ENCODE peak calls at places on chromosomes 4 and X, in six cellular contexts. O is suprapubic skin, X is A549, I is stomach, N is tibial nerve, K is K562. U is an unnamed sample.

GRCh38 chr4:56940403-56940802 is 32.7 kb downstream of the REST start:
- DNase-seq in K (no peak), O (no peak), I (no peak), X (no peak), N (no peak), U (no peak)

GRCh38 chrX:43581888-43582539 is 74.1 kb upstream of the MAOA start:
- DNase-seq in N (no peak), O (no peak), X (no peak), K (no peak), I (no peak), U (no peak)

GRCh38 chr4:5045099-5045498 is 6.2 kb upstream of the STK32B start:
- DNase-seq in O (no peak), I (no peak), K (no peak), X (no peak), N (no peak), U (peak)

GRCh38 chr4:138938371-138938699 is 77.2 kb upstream of the NOCT start:
- DNase-seq in I (no peak), O (no peak), N (no peak), X (peak), K (no peak), U (no peak)

GRCh38 chrX:44344194-44344593 is 722 bp upstream of the EFHC2 start:
- DNase-seq in X (no peak), I (peak), K (peak), O (no peak), N (no peak), U (peak)

GRCh38 chr4:97395980-97396562 is 747.2 kb downstream of the STPG2 start:
- DNase-seq in N (no peak), O (no peak), K (no peak), X (no peak), I (no peak), U (no peak)

GRCh38 chr4:112214397-112215264 is 17.0 kb upstream of the AP1AR start:
- DNase-seq in N (no peak), X (peak), O (no peak), K (peak), I (no peak), U (no peak)

GRCh38 chr4:140113653-140114052 is 40.3 kb downstream of the MAML3 start:
- DNase-seq in O (no peak), X (no peak), N (no peak), I (no peak), K (no peak), U (no peak)

GRCh38 chrX:113982766-113983165 is 601.1 kb upstream of the HTR2C start:
- DNase-seq in X (no peak), N (no peak), O (no peak), K (no peak), I (no peak), U (peak)

GRCh38 chr4:858136-858535 is 32.2 kb upstream of the CPLX1 start:
- DNase-seq in I (no peak), K (no peak), O (no peak), N (no peak), X (no peak), U (no peak)

GRCh38 chr4:15159477-15160019 is 157.3 kb downstream of the CPEB2 start:
- DNase-seq in N (no peak), X (no peak), K (no peak), O (no peak), I (no peak), U (no peak)

GRCh38 chr4:112312610-112313239 is 15.6 kb downstream of the ALPK1 start:
- DNase-seq in K (no peak), I (no peak), N (no peak), X (no peak), O (no peak), U (no peak)

GRCh38 chr4:42152507-42153504 is at the start of gene BEND4:
- DNase-seq in N (no peak), X (no peak), K (no peak), I (no peak), O (no peak), U (peak)

GRCh38 chrX:19964017-19964710 is 26.7 kb downstream of the BCLAF3 start:
- DNase-seq in K (no peak), N (no peak), I (no peak), O (no peak), X (no peak), U (no peak)

GRCh38 chr4:42454755-42455154 is 57.5 kb downstream of the SHISA3 start:
- DNase-seq in O (no peak), I (no peak), K (no peak), X (no peak), N (no peak), U (no peak)

GRCh38 chrX:103361798-103362197 is 5.5 kb downstream of the TCEAL9 start:
- DNase-seq in X (no peak), K (no peak), O (no peak), N (no peak), I (no peak), U (no peak)

GRCh38 chrX:40809210-40809609 is 73.9 kb upstream of the MED14 start:
- DNase-seq in O (no peak), N (no peak), X (no peak), K (no peak), I (no peak), U (no peak)

GRCh38 chrX:154797006-154797405 is 8.3 kb downstream of the MPP1 start:
- DNase-seq in X (no peak), I (no peak), N (no peak), O (no peak), K (no peak), U (no peak)

GRCh38 chr4:153927546-153927945 is 138.7 kb upstream of the SFRP2 start:
- DNase-seq in N (no peak), I (no peak), K (no peak), O (no peak), X (no peak), U (no peak)

GRCh38 chr4:182880387-182881356 is 36.5 kb downstream of the DCTD start:
- DNase-seq in I (peak), K (no peak), N (no peak), X (no peak), O (no peak), U (peak)

GRCh38 chr4:101304916-101305315 is 42.4 kb downstream of the PPP3CA start:
- DNase-seq in X (no peak), O (no peak), N (no peak), I (no peak), K (no peak), U (no peak)

GRCh38 chrX:30147996-30148643 is 67.2 kb upstream of the MAGEB2 start:
- DNase-seq in X (no peak), K (no peak), N (no peak), I (no peak), O (no peak), U (no peak)

GRCh38 chrX:138723301-138723700 is 11.8 kb upstream of the FGF13 start:
- DNase-seq in N (no peak), X (no peak), I (no peak), K (no peak), O (no peak), U (no peak)

GRCh38 chr4:3271131-3271530 is 21.7 kb upstream of the RGS12 start:
- DNase-seq in K (no peak), N (no peak), O (peak), X (no peak), I (peak), U (no peak)

GRCh38 chrX:142201113-142201512 is 4.0 kb downstream of the MAGEC2 start:
- DNase-seq in K (no peak), N (no peak), X (no peak), O (no peak), I (no peak), U (no peak)

GRCh38 chrX:21479695-21480280 is 105.6 kb downstream of the CNKSR2 start:
- DNase-seq in K (no peak), I (no peak), O (no peak), N (no peak), X (peak), U (no peak)

GRCh38 chr4:40369437-40370278 is 34.5 kb downstream of the CHRNA9 start:
- DNase-seq in N (no peak), K (no peak), X (no peak), I (no peak), O (no peak), U (peak)

GRCh38 chrX:107571296-107571998 is 56.9 kb upstream of the PRPS1 start:
- DNase-seq in O (no peak), K (no peak), I (peak), X (peak), N (no peak), U (no peak)

GRCh38 chr4:110632506-110633357 is 9.9 kb upstream of the PITX2 start:
- DNase-seq in N (no peak), I (no peak), O (no peak), X (no peak), K (no peak), U (no peak)

DNA sequence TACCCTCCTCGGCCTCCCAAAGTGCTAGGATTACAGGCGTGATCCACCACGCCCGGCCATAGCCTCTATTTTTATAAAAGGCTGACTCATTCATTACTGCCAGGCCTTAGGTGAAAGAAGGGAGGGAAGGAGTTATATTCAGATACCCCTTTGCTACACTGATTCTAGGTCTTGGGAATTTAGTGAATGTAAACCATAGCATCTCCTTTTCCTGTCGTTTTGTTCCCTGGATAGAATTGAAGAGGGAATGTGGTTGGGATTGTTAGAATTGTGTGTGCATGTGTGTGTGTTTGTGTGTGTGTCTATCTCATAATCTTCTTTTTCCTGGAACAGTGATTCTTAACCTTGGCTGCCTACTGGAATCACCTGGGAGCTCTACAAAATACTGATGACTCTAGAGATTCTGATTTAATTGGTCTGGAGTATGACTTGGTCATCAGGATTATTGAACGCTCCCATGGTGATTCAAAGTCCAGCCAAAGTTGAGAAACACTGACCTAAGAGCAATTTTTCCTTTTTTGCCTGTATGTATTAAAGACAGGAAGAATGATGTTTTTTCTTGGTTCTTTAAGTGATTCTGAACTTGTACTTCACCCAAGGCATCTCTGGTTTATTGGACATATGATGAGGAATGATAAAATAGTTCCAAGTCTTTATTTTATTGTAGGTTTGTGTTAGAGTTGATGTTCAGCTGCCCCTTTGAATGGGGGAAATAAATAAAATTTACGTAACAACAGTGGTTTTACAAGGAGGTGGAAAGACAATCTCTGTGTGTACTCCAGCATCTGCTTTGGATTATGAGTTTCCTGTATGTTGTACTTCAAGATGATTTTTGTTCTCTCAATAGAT is 37.0 kb downstream of the NAP1L5 start:
- DNase-seq in N (no peak), K (no peak), I (no peak), X (no peak), O (no peak), U (peak)
- TF ChIP-seq EP300 in N (no peak), K (no peak), I (no peak), X (no peak), O (no peak), U (no peak)

DNA sequence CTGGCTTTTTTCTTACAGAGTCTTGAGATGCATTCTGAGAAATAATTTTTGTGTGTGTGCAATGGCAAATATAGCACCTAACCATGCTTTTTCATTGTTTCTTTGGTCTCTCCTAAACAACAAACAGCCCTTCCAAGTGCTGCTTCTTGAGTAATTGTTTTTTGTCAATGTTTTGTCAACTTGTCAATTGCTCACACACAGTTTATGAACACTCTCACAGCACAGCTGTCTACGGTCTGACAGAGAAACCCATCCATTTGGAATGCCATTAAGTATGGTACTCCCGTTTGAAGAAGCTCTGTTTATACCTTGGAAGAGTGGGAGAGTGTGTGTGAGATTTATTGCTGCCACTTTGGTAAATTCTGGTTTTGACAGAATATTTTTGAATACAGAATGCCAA is 254.6 kb downstream of the LDB2 start:
- DNase-seq in X (no peak), K (no peak), I (no peak), N (no peak), O (no peak), U (no peak)
- TF ChIP-seq EP300 in X (no peak), K (no peak), I (no peak), N (no peak), O (no peak), U (no peak)

GRCh38 chr4:173529505-173530325 is at the start of gene HAND2:
- DNase-seq in O (no peak), K (peak), X (peak), N (no peak), I (no peak), U (peak)
- TF ChIP-seq EP300 in O (no peak), K (no peak), X (no peak), N (no peak), I (no peak), U (no peak)

GRCh38 chrX:459611-460010 is 72.9 kb upstream of the PPP2R3B start:
- DNase-seq in I (no peak), K (no peak), O (no peak), N (no peak), X (no peak), U (no peak)

GRCh38 chrX:460116-460515 is 73.4 kb upstream of the PPP2R3B start:
- DNase-seq in N (no peak), O (no peak), I (no peak), X (no peak), K (no peak), U (no peak)

GRCh38 chrX:462853-463252 is 76.1 kb upstream of the PPP2R3B start:
- DNase-seq in K (no peak), N (no peak), O (no peak), X (no peak), I (no peak), U (no peak)

GRCh38 chrX:458631-459061 is 71.9 kb upstream of the PPP2R3B start:
- DNase-seq in X (no peak), K (no peak), O (no peak), I (no peak), N (no peak), U (no peak)

GRCh38 chrX:460823-461640 is 74.3 kb upstream of the PPP2R3B start:
- DNase-seq in O (no peak), K (no peak), X (no peak), N (no peak), I (no peak), U (no peak)
- TF ChIP-seq EP300 in O (no peak), K (no peak), X (no peak), N (no peak), I (no peak), U (no peak)

GRCh38 chr4:89026542-89026941 is 30.4 kb downstream of the FAM13A start:
- DNase-seq in I (no peak), X (no peak), O (no peak), N (no peak), K (no peak), U (no peak)

GRCh38 chr4:89031272-89031671 is 25.7 kb downstream of the FAM13A start:
- DNase-seq in O (no peak), K (no peak), I (no peak), N (no peak), X (no peak), U (no peak)

GRCh38 chr4:89024051-89024675 is 32.8 kb downstream of the FAM13A start:
- DNase-seq in N (peak), O (no peak), K (peak), X (peak), I (peak), U (peak)

GRCh38 chr4:89029591-89029990 is 27.4 kb downstream of the FAM13A start:
- DNase-seq in N (no peak), O (no peak), K (no peak), I (no peak), X (no peak), U (no peak)
- TF ChIP-seq EP300 in N (no peak), O (no peak), K (no peak), I (no peak), X (no peak), U (no peak)

DNA sequence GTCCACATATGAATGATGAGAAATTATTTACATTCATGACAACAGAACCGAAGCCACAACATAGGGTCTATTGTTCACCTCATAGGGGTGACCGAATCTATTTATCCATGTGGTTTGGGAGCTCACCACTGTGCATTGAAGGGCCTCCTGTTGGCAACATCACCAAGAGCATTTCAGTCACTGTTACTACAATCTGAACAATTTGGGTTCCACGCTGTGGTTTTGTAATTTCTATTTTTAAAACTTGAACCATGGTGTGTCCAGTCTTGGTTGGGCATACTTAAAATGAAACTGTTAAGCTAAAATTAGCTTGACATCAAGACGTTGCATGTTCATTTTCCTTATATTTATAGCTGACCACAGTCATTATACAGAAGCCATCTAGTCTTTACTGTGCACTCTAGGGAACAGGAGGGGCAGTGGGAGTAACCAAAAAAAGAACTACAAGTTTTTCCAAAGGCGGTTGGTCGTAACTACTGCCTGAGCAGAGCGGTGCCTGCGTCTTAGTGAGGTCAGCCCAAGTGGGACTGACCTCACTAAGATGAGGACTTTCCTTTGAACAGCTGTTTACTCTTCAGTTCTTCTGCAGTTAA is 192.1 kb downstream of the SPRY1 start:
- DNase-seq in N (no peak), O (no peak), K (no peak), I (no peak), X (peak), U (peak)
- TF ChIP-seq EP300 in N (peak), O (no peak), K (no peak), I (peak), X (no peak), U (no peak)

GRCh38 chr4:77862478-77863216 is at the start of gene MRPL1:
- DNase-seq in N (peak), I (peak), X (peak), O (peak), K (peak), U (peak)
- TF ChIP-seq EP300 in N (peak), I (no peak), X (no peak), O (no peak), K (peak), U (no peak)

GRCh38 chr4:184102488-184102887 is 115.2 kb downstream of the ENPP6 start:
- DNase-seq in O (no peak), K (no peak), I (no peak), N (no peak), X (no peak), U (no peak)
- TF ChIP-seq EP300 in O (no peak), K (no peak), I (no peak), N (no peak), X (no peak), U (no peak)

DNA sequence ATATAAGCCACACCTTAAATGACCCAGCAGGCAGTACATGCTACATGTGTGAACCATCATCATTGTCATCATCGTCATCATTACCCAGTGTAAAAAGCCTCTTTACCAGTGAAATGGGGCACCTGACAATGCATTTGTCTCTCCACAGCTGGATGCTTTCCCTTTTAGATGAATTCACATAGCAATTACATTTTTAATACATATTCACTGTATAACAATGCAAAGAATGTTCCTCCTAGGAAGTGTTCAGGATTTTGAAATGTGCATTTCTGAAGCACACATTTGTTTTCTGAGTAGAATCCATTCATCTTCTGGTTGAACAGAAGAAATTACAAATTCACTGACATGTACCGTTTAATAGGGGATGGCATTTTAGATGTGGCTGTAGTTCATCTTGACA is 111.1 kb downstream of the SH3RF1 start:
- DNase-seq in X (no peak), I (no peak), O (no peak), N (no peak), K (no peak), U (no peak)
- TF ChIP-seq EP300 in X (no peak), I (no peak), O (no peak), N (no peak), K (no peak), U (no peak)

U was measured in transverse colon.